ENCODE peak calls at places on chromosomes 7 and 10, in four cellular contexts. V is GM12878, E is HepG2, L is HEK293T. S is an unnamed sample.

GRCh38 chr7:1192171-1192676 is 32.2 kb upstream of the ZFAND2A start:
- DNase-seq in E (no peak), L (no peak), V (no peak), S (no peak)

GRCh38 chr10:32692174-32692573 is 246.2 kb downstream of the CCDC7 start:
- DNase-seq in E (peak; percentile 12), V (no peak), L (no peak), S (no peak)

GRCh38 chr7:24877790-24878311 is 102.1 kb downstream of the OSBPL3 start:
- DNase-seq in L (no peak), E (no peak), V (peak; percentile 62), S (no peak)

GRCh38 chr7:24701232-24701898 is 55.9 kb downstream of the GSDME start:
- DNase-seq in V (no peak), L (no peak), E (no peak), S (no peak)

GRCh38 chr10:11755512-11756247 is 13.5 kb downstream of the ECHDC3 start:
- DNase-seq in E (no peak), V (no peak), L (no peak), S (no peak)

GRCh38 chr10:17109475-17110207 is 20.0 kb downstream of the CUBN start:
- DNase-seq in L (no peak), E (no peak), V (no peak), S (peak; percentile 20)

GRCh38 chr7:137925754-137926153 is 76.1 kb downstream of the CREB3L2 start:
- DNase-seq in L (no peak), E (no peak), V (no peak), S (no peak)

GRCh38 chr7:151795168-151795754 is 81.7 kb downstream of the PRKAG2 start:
- DNase-seq in L (no peak), E (no peak), V (no peak), S (no peak)

GRCh38 chr10:97179731-97180366 is 5.9 kb downstream of the SLIT1 start:
- DNase-seq in V (no peak), L (no peak), E (peak; percentile 19), S (peak; percentile 17)

GRCh38 chr7:36044096-36044892 is 108.8 kb upstream of the EEPD1 start:
- DNase-seq in V (no peak), E (no peak), L (no peak), S (no peak)

GRCh38 chr10:80468806-80469421 is 14.8 kb downstream of the TSPAN14 start:
- DNase-seq in L (no peak), E (no peak), V (no peak), S (no peak)

GRCh38 chr7:98511175-98511574 is 105.9 kb upstream of the NPTX2 start:
- DNase-seq in V (no peak), E (no peak), L (no peak), S (no peak)

GRCh38 chr7:1548438-1548831 is 7.6 kb downstream of the TMEM184A start:
- DNase-seq in E (no peak), L (no peak), V (no peak), S (peak; percentile 65)

GRCh38 chr7:151134743-151135524 is 32.6 kb downstream of the GBX1 start:
- DNase-seq in L (no peak), E (no peak), V (no peak), S (no peak)

GRCh38 chr7:141295367-141295895 is 221.6 kb downstream of the TMEM178B start:
- DNase-seq in E (no peak), V (no peak), L (no peak), S (no peak)

GRCh38 chr10:99913831-99914235 is 95.9 kb downstream of the DNMBP start:
- DNase-seq in V (no peak), L (no peak), E (no peak), S (no peak)

GRCh38 chr10:118669020-118669766 is 73.7 kb upstream of the PRLHR start:
- DNase-seq in E (no peak), V (no peak), L (no peak), S (peak; percentile 11)

GRCh38 chr7:94620703-94621118 is 35.2 kb downstream of the SGCE start:
- DNase-seq in V (peak; percentile 89), E (peak; percentile 82), L (no peak), S (no peak)

GRCh38 chr7:94375713-94376112 is 19.0 kb upstream of the COL1A2 start:
- DNase-seq in L (no peak), V (no peak), E (no peak), S (no peak)

GRCh38 chr7:140607441-140607989 is 33.1 kb downstream of the DENND2A start:
- DNase-seq in E (no peak), V (no peak), L (no peak), S (no peak)

GRCh38 chr10:23980054-23980453 is 228.9 kb upstream of the KIAA1217 start:
- DNase-seq in L (peak; percentile 14), E (no peak), V (no peak), S (no peak)
- TF ChIP-seq TARDBP in L (no peak), E (no peak), V (no peak), S (no peak)

GRCh38 chr7:34312624-34313023 is 345.4 kb upstream of the NPSR1 start:
- DNase-seq in L (no peak), V (no peak), E (no peak), S (no peak)

GRCh38 chr7:34311591-34311990 is 346.4 kb upstream of the NPSR1 start:
- DNase-seq in V (no peak), L (no peak), E (no peak), S (no peak)

GRCh38 chr7:34317039-34317438 is 341.0 kb upstream of the NPSR1 start:
- DNase-seq in V (no peak), L (no peak), E (no peak), S (no peak)

GRCh38 chr7:34313289-34313688 is 344.7 kb upstream of the NPSR1 start:
- DNase-seq in L (no peak), V (no peak), E (no peak), S (no peak)

DNA sequence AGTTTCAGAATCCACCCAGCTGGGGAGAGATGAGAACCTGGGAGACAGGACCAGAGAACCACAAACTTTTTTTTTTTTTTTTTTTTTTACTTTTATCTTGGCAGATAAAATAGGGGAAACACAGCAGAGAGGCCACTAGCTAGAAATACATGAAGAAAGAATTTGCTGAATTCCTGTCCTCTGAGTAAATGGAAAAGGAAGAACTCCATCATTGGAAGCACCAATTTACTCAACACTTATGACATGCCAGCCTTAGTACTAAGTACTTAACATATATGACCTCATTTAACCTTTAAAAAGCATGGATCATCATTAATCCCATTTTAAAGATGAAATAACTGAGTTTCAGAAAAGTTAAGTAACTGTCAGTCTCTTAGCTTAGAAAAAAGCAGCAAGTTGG is 343.0 kb upstream of the NPSR1 start:
- DNase-seq in E (no peak), V (no peak), L (no peak), S (no peak)
- TF ChIP-seq TARDBP in E (no peak), V (no peak), L (no peak), S (no peak)

GRCh38 chr10:126123466-126123865 is 227.1 kb downstream of the FANK1 start:
- DNase-seq in V (no peak), L (no peak), E (no peak), S (no peak)

GRCh38 chr10:126124923-126125322 is 228.6 kb downstream of the FANK1 start:
- DNase-seq in E (no peak), V (no peak), L (no peak), S (peak; percentile 0)

GRCh38 chr10:126124044-126124443 is 227.7 kb downstream of the FANK1 start:
- DNase-seq in E (no peak), V (no peak), L (no peak), S (no peak)

GRCh38 chr10:126126023-126126422 is 229.7 kb downstream of the FANK1 start:
- DNase-seq in E (no peak), V (no peak), L (no peak), S (no peak)

GRCh38 chr10:126122856-126123255 is 226.5 kb downstream of the FANK1 start:
- DNase-seq in V (no peak), E (no peak), L (no peak), S (no peak)
- TF ChIP-seq TARDBP in V (no peak), E (no peak), L (no peak), S (no peak)

DNA sequence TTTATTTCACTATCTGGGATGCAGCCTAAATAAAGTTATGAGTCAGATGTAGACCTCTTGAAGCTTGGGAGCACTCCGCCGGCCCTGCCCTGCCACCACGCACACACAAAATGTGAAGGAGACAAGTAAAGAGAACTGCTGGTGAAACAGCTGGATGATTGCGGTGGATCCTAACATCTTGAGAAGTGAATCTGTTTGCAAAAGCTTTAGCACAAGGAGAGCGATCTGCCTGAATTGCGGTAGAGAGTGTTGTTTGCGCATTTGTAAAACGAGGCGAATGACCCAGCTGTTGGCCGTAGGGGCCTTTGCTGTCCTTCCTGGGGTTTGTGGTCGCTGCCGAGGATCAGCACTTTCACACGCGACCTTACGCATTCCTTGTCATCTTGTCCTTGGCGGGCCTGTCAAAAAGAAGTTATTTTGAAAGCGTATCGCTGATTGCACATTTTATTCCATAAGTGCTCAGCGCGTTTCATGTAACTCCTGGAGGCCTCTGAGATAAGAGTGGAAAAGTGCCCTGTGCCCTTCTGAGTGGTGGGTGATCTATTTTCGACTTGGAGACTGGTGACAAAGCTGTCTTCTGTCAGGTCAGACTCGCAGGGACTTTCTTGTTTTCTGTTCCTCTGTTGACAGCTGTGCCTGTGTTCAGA is 40.8 kb downstream of the RBM20 start:
- DNase-seq in V (no peak), L (no peak), E (no peak), S (no peak)
- TF ChIP-seq TARDBP in V (no peak), L (no peak), E (no peak), S (no peak)

GRCh38 chr10:132062181-132062515 is 3.6 kb upstream of the JAKMIP3 start:
- DNase-seq in L (no peak), E (no peak), V (no peak), S (no peak)

GRCh38 chr10:132061030-132061429 is 4.7 kb upstream of the JAKMIP3 start:
- DNase-seq in L (no peak), E (no peak), V (no peak), S (no peak)

GRCh38 chr10:132062641-132063390 is 2.9 kb upstream of the JAKMIP3 start:
- DNase-seq in E (no peak), L (no peak), V (no peak), S (no peak)

GRCh38 chr10:132059760-132060508 is 5.8 kb upstream of the JAKMIP3 start:
- DNase-seq in L (no peak), V (no peak), E (no peak), S (no peak)

DNA sequence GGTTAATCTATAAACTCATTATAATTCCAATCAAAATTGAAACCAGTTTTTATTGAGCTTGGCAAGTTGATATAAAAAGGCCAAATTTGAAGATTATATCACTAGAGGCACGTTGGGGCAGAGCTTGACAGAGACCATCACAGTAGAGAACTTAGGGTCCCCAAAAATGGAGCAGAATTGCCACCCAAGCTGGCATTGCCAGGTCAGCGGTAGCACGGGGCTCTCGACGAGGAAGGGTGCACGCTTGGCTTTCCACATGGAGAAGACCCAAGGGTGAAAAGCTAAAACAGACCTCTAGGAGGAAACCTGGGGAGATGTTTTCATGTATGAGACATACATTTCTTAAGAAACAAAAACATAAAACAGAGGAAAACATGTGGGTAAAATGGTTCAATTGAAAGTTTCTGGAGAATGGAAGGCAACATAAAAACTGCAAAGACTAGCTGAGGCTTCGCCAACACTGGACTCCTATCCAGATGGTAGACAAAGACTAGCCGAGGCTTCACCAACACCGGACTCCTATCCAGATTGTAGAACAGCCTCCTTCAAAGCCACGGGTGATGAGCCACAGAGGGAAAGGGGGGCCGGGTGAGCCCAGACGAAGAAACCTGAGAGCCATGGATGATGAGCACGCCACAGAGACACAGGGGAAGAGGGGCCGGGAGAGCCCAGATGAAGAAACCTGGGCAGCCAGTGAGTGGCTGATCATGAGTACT is 4.1 kb upstream of the JAKMIP3 start:
- DNase-seq in E (no peak), V (no peak), L (no peak), S (no peak)
- TF ChIP-seq TARDBP in E (no peak), V (no peak), L (no peak), S (no peak)